ENCODE peak calls at places on chromosomes 4 and X, in six cellular contexts. P is pancreas, G is Panc1, O is HepG2, E is tibial artery, D is astrocyte of the spinal cord. M is an unnamed sample.

GRCh38 chr4:189062047-189062820 is 878.4 kb upstream of the FRG1 start:
- DNase-seq in G (no peak), E (no peak), O (no peak), P (no peak), D (no peak), M (no peak)

GRCh38 chr4:55736605-55737183 is 82.9 kb upstream of the EXOC1L start:
- DNase-seq in O (no peak), D (peak), G (no peak), E (no peak), P (no peak), M (peak)

GRCh38 chrX:1486749-1487361 is 34.1 kb upstream of the ASMTL start:
- DNase-seq in E (no peak), D (no peak), O (no peak), G (no peak), P (no peak), M (no peak)

GRCh38 chrX:108070891-108071290 is 20.5 kb downstream of the PSMD10 start:
- DNase-seq in G (no peak), P (no peak), E (no peak), O (no peak), D (peak), M (peak)

GRCh38 chrX:103932133-103932532 is 30.3 kb upstream of the TMSB15B start:
- DNase-seq in E (no peak), O (no peak), D (no peak), P (no peak), G (no peak), M (no peak)

GRCh38 chr4:122899682-122900081 is 22.7 kb downstream of the NUDT6 start:
- DNase-seq in E (no peak), D (no peak), O (no peak), P (no peak), G (no peak), M (no peak)

GRCh38 chrX:137425273-137425902 is 140.5 kb upstream of the ZIC3 start:
- DNase-seq in D (no peak), E (no peak), P (no peak), G (no peak), O (no peak), M (no peak)

GRCh38 chr4:14196141-14196540 is 568.6 kb upstream of the BOD1L1 start:
- DNase-seq in P (peak), O (no peak), E (peak), G (no peak), D (peak), M (peak)

GRCh38 chrX:64195862-64196261 is 9.6 kb downstream of the AMER1 start:
- DNase-seq in E (no peak), D (no peak), O (no peak), P (no peak), G (no peak), M (no peak)

GRCh38 chr4:1234296-1234695 is 14.6 kb downstream of the CTBP1 start:
- DNase-seq in O (no peak), D (no peak), G (no peak), P (no peak), E (no peak), M (peak)

GRCh38 chr4:1235381-1236102 is 13.4 kb downstream of the CTBP1 start:
- DNase-seq in O (no peak), E (peak), P (no peak), D (no peak), G (no peak), M (no peak)

GRCh38 chr4:1234811-1235292 is 14.1 kb downstream of the CTBP1 start:
- DNase-seq in E (peak), P (peak), O (no peak), G (no peak), D (no peak), M (no peak)

GRCh38 chr4:1232661-1233621 is 16.0 kb downstream of the CTBP1 start:
- DNase-seq in P (peak), G (no peak), D (peak), O (no peak), E (no peak), M (peak)

DNA sequence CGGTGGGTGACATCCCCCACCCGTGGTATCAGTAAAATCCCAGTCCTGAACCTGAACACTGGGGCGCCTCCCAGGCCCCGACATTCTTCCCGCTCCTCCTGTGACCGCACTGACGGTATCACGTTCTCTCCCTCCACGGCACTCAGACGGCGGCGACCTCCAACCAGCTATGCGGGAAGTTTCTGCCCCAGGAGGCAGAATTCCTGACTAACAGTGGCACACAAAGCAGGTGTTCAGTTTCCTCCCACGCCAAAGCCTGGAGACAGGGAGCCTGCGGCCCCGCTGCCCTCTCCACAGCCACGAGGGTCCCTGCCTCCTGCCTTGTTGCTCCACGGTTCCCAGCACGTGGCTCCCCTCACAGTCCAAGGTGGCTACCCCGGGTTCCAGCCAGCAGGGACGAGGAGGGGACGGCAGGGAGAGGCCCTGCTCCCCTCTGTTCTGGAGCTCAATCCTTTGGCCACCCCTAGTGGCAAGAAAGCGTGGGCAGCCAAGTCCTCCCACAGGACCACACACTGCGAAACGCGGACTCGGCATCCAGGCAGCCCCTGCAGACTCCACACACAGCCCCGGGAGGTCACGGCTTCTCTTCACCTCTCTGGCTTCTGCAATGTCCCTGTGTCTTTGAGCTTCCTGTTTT is 15.2 kb downstream of the CTBP1 start:
- DNase-seq in D (peak), E (no peak), O (no peak), G (no peak), P (peak), M (peak)
- TF ChIP-seq CTCF in D (peak), E (no peak), O (peak), G (no peak), P (no peak), M (peak)

GRCh38 chrX:19865567-19866363 is 21.6 kb downstream of the SH3KBP1 start:
- DNase-seq in E (peak), P (no peak), D (no peak), G (no peak), O (no peak), M (no peak)

GRCh38 chrX:19866626-19867410 is 20.6 kb downstream of the SH3KBP1 start:
- DNase-seq in G (no peak), O (no peak), P (no peak), D (no peak), E (no peak), M (no peak)

GRCh38 chrX:19867411-19867732 is 20.0 kb downstream of the SH3KBP1 start:
- DNase-seq in O (no peak), P (no peak), E (no peak), G (no peak), D (peak), M (peak)

GRCh38 chrX:19869195-19869594 is 18.2 kb downstream of the SH3KBP1 start:
- DNase-seq in D (no peak), G (no peak), E (no peak), O (no peak), P (no peak), M (no peak)

GRCh38 chrX:19867938-19868337 is 19.5 kb downstream of the SH3KBP1 start:
- DNase-seq in D (no peak), E (no peak), G (no peak), P (no peak), O (no peak), M (no peak)
- H3K4me3 ChIP-seq in D (no peak), E (no peak), G (no peak), P (no peak), O (no peak), M (no peak)

DNA sequence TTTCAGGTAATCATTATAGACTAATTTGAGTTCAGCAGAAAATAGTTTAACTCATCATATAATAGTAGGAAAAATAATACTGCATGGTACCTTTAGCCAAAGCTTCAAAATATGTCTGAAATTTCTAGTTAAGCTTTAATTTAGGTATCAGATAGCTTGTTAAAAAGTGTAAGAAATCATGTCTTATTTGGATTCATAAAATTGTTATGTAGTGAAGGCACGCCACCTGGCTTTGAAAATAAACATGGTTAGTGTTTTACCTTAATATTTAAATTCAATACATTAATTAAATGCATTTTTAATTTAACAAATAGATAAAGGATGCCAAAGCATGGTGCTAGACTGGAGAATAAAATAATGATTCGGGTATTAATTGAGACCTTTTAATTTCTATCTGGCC is 211.4 kb downstream of the FSTL5 start:
- DNase-seq in P (no peak), D (no peak), G (no peak), O (no peak), E (no peak), M (no peak)
- TF ChIP-seq CTCF in P (no peak), D (no peak), G (no peak), O (no peak), E (no peak), M (no peak)

DNA sequence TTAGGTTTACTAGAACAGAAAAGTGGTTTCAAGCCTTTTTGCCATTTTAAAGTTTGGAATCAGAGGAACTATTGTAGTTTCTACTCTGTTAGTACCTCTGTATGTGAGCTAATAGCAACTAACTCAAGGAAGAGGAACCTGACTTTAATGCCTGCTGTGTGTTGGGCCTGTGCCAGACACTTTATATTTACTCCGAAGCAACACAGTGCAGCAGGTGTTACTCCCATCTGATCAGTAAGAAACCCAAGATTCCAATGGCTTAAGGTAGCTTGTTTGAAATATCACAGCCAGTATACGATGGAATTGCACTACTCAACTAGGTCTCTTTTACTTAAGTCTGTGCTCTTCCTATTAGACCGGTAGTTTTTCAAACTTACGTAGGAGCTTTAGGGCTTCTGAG is 79.2 kb downstream of the USP9X start:
- DNase-seq in D (no peak), G (no peak), P (peak), E (no peak), O (no peak), M (no peak)
- H3K4me3 ChIP-seq in D (no peak), G (no peak), P (no peak), E (no peak), O (no peak), M (no peak)

GRCh38 chr4:160175064-160175643 is 1072.3 kb downstream of the RAPGEF2 start:
- DNase-seq in D (no peak), O (no peak), P (no peak), G (no peak), E (no peak), M (no peak)
- TF ChIP-seq CTCF in D (no peak), O (no peak), P (no peak), G (no peak), E (no peak), M (no peak)

DNA sequence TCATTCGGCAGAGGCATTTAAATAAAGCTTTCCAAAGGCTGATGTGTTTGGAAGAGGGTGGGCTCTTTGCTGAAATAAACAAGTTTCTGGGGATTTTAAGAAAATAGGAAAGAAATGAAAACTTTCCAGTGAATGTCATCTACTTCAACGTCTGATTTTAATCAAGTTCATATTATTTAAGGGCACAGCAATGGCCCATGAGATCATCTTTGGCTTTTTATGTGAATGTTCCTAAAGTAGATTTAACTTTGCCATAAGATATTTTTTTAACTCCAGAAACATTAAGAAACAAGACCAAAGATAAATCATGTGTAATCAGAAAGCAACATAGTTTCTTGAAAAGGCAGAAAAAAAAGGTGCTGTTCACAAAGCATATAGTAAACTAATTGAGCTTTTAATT is 69.9 kb upstream of the TTC29 start:
- DNase-seq in G (no peak), P (no peak), E (no peak), O (no peak), D (no peak), M (peak)
- H3K4me3 ChIP-seq in G (no peak), P (no peak), E (no peak), O (no peak), D (no peak), M (no peak)

GRCh38 chr4:139188648-139189416 is 11.8 kb upstream of the ELF2 start:
- DNase-seq in G (no peak), D (no peak), O (no peak), E (no peak), P (no peak), M (peak)

GRCh38 chr4:139189417-139189749 is 12.4 kb upstream of the ELF2 start:
- DNase-seq in E (no peak), G (no peak), P (no peak), D (no peak), O (no peak), M (no peak)

GRCh38 chr4:139184129-139184528 is 7.1 kb upstream of the ELF2 start:
- DNase-seq in P (no peak), D (peak), O (no peak), G (no peak), E (no peak), M (peak)
- TF ChIP-seq CTCF in P (no peak), D (peak), O (peak), G (no peak), E (no peak), M (peak)

GRCh38 chr4:25233194-25233593 is 639 bp upstream of the PI4K2B start:
- DNase-seq in P (no peak), E (no peak), O (no peak), D (no peak), G (no peak), M (no peak)
- H3K4me3 ChIP-seq in P (peak), E (peak), O (peak), D (no peak), G (peak), M (no peak)